ENCODE peak calls at places on chromosomes 6 and 20, in ten cellular contexts. D is Peyer's patch; T is CD8-positive, alpha-beta memory T cell; P is OCI-LY7; J is SJSA1; Q is transverse colon; I is tibial artery; F is CD8-positive, alpha-beta T cell; X is psoas muscle; A is AG04450. O is an unnamed sample.

GRCh38 chr6:140393665-140394064 is 1019.2 kb upstream of the CITED2 start:
- DNase-seq in F (no peak), Q (no peak), T (no peak), X (no peak), P (no peak), J (peak; percentile 19), D (no peak), I (no peak), A (peak; percentile 39), O (no peak)

GRCh38 chr6:164347455-164347854 is 932.9 kb downstream of the QKI start:
- DNase-seq in D (no peak), I (no peak), X (no peak), Q (no peak), T (no peak), P (no peak), F (no peak), A (no peak), J (no peak), O (no peak)

GRCh38 chr6:106143582-106144139 is 57.5 kb downstream of the PRDM1 start:
- DNase-seq in X (no peak), J (no peak), A (no peak), D (no peak), F (no peak), Q (no peak), T (no peak), I (no peak), P (no peak), O (no peak)

GRCh38 chr6:56025785-56026184 is 150.4 kb upstream of the BMP5 start:
- DNase-seq in D (no peak), I (no peak), P (no peak), T (no peak), Q (no peak), J (no peak), X (no peak), A (no peak), F (no peak), O (no peak)

GRCh38 chr6:138562691-138563090 is 63.4 kb upstream of the NHSL1 start:
- DNase-seq in P (no peak), Q (no peak), F (no peak), X (no peak), D (no peak), I (no peak), A (no peak), T (no peak), J (no peak), O (no peak)

GRCh38 chr6:139173172-139173571 is 38.3 kb downstream of the HECA start:
- DNase-seq in P (no peak), X (no peak), T (peak; percentile 54), I (no peak), Q (no peak), A (no peak), D (no peak), F (no peak), J (no peak), O (no peak)

GRCh38 chr6:114390176-114390575 is 47.4 kb upstream of the HS3ST5 start:
- DNase-seq in J (peak; percentile 82), P (no peak), I (no peak), A (no peak), X (no peak), F (no peak), T (no peak), Q (no peak), D (no peak), O (no peak)

GRCh38 chr6:65707134-65707826 is at the start of gene EYS:
- DNase-seq in J (no peak), X (no peak), F (no peak), Q (no peak), T (no peak), A (no peak), D (no peak), I (no peak), P (no peak), O (no peak)

GRCh38 chr6:154731296-154732218 is 1.7 kb upstream of the SCAF8 start:
- DNase-seq in Q (no peak), I (no peak), J (no peak), P (peak; percentile 6), D (no peak), F (no peak), T (no peak), A (no peak), X (no peak), O (no peak)

GRCh38 chr6:100300221-100300736 is 164.4 kb downstream of the SIM1 start:
- DNase-seq in P (no peak), D (no peak), X (no peak), Q (no peak), J (peak; percentile 91), F (no peak), T (no peak), I (no peak), A (peak; percentile 72), O (no peak)

GRCh38 chr20:5550738-5551529 is 199.3 kb upstream of the SHLD1 start:
- DNase-seq in Q (no peak), T (no peak), J (no peak), I (no peak), D (no peak), X (no peak), F (no peak), A (no peak), P (peak; percentile 14), O (peak; percentile 23)

GRCh38 chr6:108969776-108970175 is 121.6 kb downstream of the ARMC2 start:
- DNase-seq in P (no peak), J (no peak), D (no peak), F (no peak), T (no peak), X (no peak), I (no peak), Q (no peak), A (no peak), O (no peak)

GRCh38 chr20:35181731-35182130 is 9.9 kb downstream of the PROCR start:
- DNase-seq in I (no peak), A (no peak), J (no peak), D (no peak), X (no peak), P (no peak), F (no peak), T (no peak), Q (no peak), O (no peak)

GRCh38 chr6:12403201-12403826 is 113.2 kb downstream of the EDN1 start:
- DNase-seq in A (no peak), X (no peak), J (peak; percentile 27), I (no peak), Q (no peak), T (no peak), D (peak; percentile 51), F (no peak), P (no peak), O (no peak)

DNA sequence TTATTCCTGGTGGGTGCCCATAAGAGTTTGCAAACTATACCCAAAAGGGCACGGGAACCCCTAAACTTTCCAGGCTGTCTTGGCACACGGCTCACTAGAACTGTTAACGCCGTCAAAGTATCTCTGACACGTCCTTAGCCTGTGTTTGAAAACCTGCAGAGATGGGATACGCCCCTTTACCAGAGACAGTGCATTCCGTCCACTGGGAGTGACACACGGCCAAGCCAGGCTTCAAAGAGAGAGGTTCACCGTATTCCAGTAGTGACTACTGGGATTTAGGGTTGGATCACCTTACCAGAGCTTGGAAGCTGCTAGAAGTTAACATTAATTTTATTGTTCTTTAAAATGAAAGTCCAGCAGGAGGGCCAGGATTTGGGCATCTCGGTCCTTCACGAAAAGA is 94.9 kb downstream of the THBS2 start:
- DNase-seq in Q (no peak), D (no peak), T (no peak), F (no peak), P (no peak), X (no peak), J (no peak), I (peak; percentile 58), A (no peak), O (no peak)
- H3K4me3 ChIP-seq in Q (no peak overlapping the region), D (no peak overlapping the region), T (no peak overlapping the region), F (no peak overlapping the region), P (no peak overlapping the region), X (no peak overlapping the region), J (no peak overlapping the region), I (no peak overlapping the region), A (no peak overlapping the region), O (no peak overlapping the region)

DNA sequence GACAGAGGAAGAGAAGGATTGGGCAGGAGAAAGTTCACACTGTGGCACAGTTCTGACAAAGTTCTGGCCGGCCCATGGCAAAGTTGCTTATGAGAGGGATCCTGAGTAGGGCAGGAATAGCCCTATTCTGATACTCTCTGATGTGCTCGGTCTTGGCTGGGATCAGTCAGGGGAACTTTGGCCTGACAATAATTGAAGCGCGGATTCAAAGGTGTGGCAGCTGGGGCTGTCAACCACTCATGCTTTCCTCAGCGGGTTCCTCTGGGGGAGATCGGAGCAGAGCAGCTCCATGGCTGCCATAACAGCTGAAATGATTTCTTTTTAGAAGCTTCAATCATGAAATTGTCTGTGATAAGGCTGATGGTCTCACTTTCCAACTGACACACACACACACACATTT is 714.1 kb downstream of the DHX35 start:
- DNase-seq in P (no peak), F (no peak), Q (peak; percentile 57), A (no peak), J (no peak), X (no peak), D (peak; percentile 72), T (no peak), I (no peak), O (no peak)
- H3K9me3 ChIP-seq in P (no peaks in the 10 kb centered on the region), F (no peaks in the 10 kb centered on the region), Q (no peaks in the 10 kb centered on the region), A (no peaks in the 10 kb centered on the region), J (no peaks in the 10 kb centered on the region), X (no peaks in the 10 kb centered on the region), D (no peaks in the 10 kb centered on the region), T (no peaks in the 10 kb centered on the region), I (no peaks in the 10 kb centered on the region), O (no peaks in the 10 kb centered on the region)

DNA sequence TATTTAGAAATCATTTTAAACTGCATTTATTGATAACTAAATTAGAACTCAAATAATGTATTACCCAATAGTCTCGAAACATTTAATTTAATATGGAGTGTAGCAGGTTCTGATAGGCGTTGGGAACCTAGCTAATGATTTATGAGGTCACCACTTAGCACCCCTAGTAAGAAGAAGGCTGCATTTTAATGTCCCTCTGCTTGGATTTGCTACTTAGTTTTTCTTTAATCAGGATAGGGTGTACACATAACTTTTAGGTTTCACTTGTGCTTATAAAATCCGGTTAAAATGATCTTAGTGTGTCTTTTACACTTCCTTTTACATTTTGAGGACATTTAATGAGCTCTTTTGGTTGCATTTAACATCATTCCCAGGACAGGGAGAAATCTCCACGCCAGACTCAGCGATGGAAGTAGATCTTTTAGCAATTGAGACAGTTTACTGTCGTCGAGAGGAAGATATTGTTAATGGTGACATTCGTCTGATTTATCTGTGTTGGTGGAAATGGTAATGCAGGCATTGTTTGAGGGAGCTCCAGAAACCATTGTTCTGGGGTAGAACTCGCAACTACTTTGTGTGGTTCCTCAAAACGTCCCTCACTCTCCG is 5.6 kb downstream of the TFAP2A start:
- DNase-seq in P (no peak), T (no peak), X (no peak), I (no peak), D (no peak), Q (no peak), F (no peak), J (peak; percentile 72), A (no peak), O (no peak)
- H3K4me3 ChIP-seq in P (no peak overlapping the region), T (no peak overlapping the region), X (no peak overlapping the region), I (no peak overlapping the region), D (no peak overlapping the region), Q (no peak overlapping the region), F (no peak overlapping the region), J (peak overlapping the region; percentile 96), A (peak overlapping the region; percentile 43), O (no peak overlapping the region)

DNA sequence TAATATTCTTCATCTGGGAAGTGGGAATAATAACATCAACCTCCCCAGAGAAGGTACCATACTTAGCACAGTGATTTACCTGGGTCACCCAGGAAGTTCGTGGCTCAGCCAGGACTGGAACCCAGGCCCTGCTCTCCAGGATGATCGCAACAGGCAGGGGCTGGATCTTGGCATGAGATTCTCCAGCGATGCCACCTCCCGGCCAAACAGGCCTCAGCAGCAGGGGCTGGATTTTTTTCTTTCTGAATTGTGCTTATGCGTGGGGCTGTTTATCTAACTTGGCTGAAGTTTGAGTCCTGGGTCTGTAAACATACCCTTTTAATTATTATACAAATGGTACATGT is 129.5 kb upstream of the PTPN1 start:
- DNase-seq in Q (peak; percentile 59), J (peak; percentile 50), F (no peak), D (no peak), P (peak; percentile 16), X (no peak), T (no peak), A (no peak), I (no peak), O (no peak)
- H3K9me3 ChIP-seq in Q (no peaks in the 10 kb centered on the region), J (no peaks in the 10 kb centered on the region), F (no peaks in the 10 kb centered on the region), D (no peaks in the 10 kb centered on the region), P (no peaks in the 10 kb centered on the region), X (no peaks in the 10 kb centered on the region), T (no peaks in the 10 kb centered on the region), A (no peaks in the 10 kb centered on the region), I (no peaks in the 10 kb centered on the region), O (no peaks in the 10 kb centered on the region)